ENCODE peak calls at places on chromosomes 2 and 18, in seven cellular contexts. Z is fibroblast of villous mesenchyme, U is T-cell, S is GM03348, V is neural crest cell, M is M059J, J is NCI-H510A. F is an unnamed sample.

GRCh38 chr2:190679813-190680591 is 31.1 kb downstream of the NAB1 start:
- DNase-seq in V (peak), M (peak), U (peak), S (no peak), J (no peak), Z (peak), F (peak)

GRCh38 chr2:69216535-69217332 is 170.3 kb downstream of the GFPT1 start:
- DNase-seq in V (peak), J (no peak), M (peak), U (no peak), Z (peak), S (no peak), F (no peak)

GRCh38 chr2:119283873-119284331 is 60.3 kb downstream of the STEAP3 start:
- DNase-seq in V (no peak), Z (peak), S (peak), M (peak), U (no peak), J (no peak), F (peak)

GRCh38 chr2:221203138-221203537 is 369.0 kb downstream of the EPHA4 start:
- DNase-seq in V (no peak), M (no peak), U (no peak), J (no peak), S (no peak), Z (no peak), F (no peak)

GRCh38 chr2:47660167-47660566 is 122.8 kb upstream of the MSH6 start:
- DNase-seq in Z (no peak), V (no peak), S (no peak), U (no peak), J (no peak), M (no peak), F (no peak)

GRCh38 chr2:152648336-152648735 is 68.9 kb downstream of the PRPF40A start:
- DNase-seq in U (no peak), Z (peak), V (no peak), J (no peak), S (peak), M (peak), F (no peak)

GRCh38 chr2:10083692-10084566 is 3.7 kb upstream of the CYS1 start:
- DNase-seq in Z (no peak), V (no peak), S (no peak), J (no peak), U (no peak), M (no peak), F (no peak)

GRCh38 chr2:51424418-51424817 is 392.5 kb upstream of the NRXN1 start:
- DNase-seq in V (no peak), J (no peak), U (no peak), M (no peak), S (peak), Z (no peak), F (peak)

GRCh38 chr18:75658330-75658729 is 230.8 kb upstream of the SMIM21 start:
- DNase-seq in U (no peak), Z (no peak), J (peak), S (no peak), V (no peak), M (no peak), F (no peak)

GRCh38 chr2:227191367-227191766 is 26.9 kb downstream of the COL4A3 start:
- DNase-seq in S (no peak), Z (no peak), U (no peak), V (peak), J (peak), M (peak), F (peak)

GRCh38 chr2:109523121-109523520 is 90.6 kb downstream of the SEPTIN10 start:
- DNase-seq in U (no peak), Z (no peak), J (no peak), M (no peak), V (no peak), S (no peak), F (no peak)

F was measured in endodermal cell.